ENCODE peak calls at places on chromosomes 6 and 20, in eight cellular contexts. V, W, L, K, T, J, E and A are unnamed samples.

GRCh38 chr6:51479296-51479695 is 608.1 kb downstream of the PKHD1 start:
- DNase-seq in V (no peak), W (no peak), L (no peak), K (no peak), T (no peak), J (no peak), E (no peak), A (no peak)

GRCh38 chr6:4185419-4185818 is 50.0 kb upstream of the ECI2 start:
- DNase-seq in V (no peak), W (no peak), L (no peak), K (no peak), T (no peak), J (no peak), E (no peak), A (no peak)

GRCh38 chr6:87794922-87795885 is 93.2 kb upstream of the AKIRIN2 start:
- DNase-seq in V (no peak), W (no peak), L (no peak), K (no peak), T (peak; percentile 12), J (no peak), E (no peak), A (no peak)

GRCh38 chr6:170234419-170234818 is 56.5 kb downstream of the DLL1 start:
- DNase-seq in V (no peak), W (no peak), L (peak; percentile 22), K (no peak), T (no peak), J (no peak), E (no peak), A (no peak)

GRCh38 chr6:74510878-74511277 is 695.0 kb downstream of the COL12A1 start:
- DNase-seq in V (no peak), W (peak; percentile 25), L (no peak), K (no peak), T (no peak), J (no peak), E (peak; percentile 15), A (no peak)

GRCh38 chr6:136477548-136477947 is 72.7 kb downstream of the MAP7 start:
- DNase-seq in V (no peak), W (no peak), L (no peak), K (no peak), T (no peak), J (no peak), E (no peak), A (no peak)

GRCh38 chr6:113626470-113626869 is 230.7 kb upstream of the MARCKS start:
- DNase-seq in V (no peak), W (no peak), L (no peak), K (no peak), T (no peak), J (no peak), E (no peak), A (no peak)

GRCh38 chr6:84362180-84362821 is 134.9 kb upstream of the CEP162 start:
- DNase-seq in V (no peak), W (no peak), L (no peak), K (no peak), T (no peak), J (no peak), E (no peak), A (no peak)

GRCh38 chr20:33569290-33570094 is 79.6 kb downstream of the CBFA2T2 start:
- DNase-seq in V (no peak), W (no peak), L (no peak), K (no peak), T (no peak), J (no peak), E (no peak), A (peak; percentile 43)

GRCh38 chr20:33570743-33571142 is 80.8 kb downstream of the CBFA2T2 start:
- DNase-seq in V (no peak), W (no peak), L (no peak), K (no peak), T (no peak), J (no peak), E (no peak), A (no peak)

GRCh38 chr20:33566781-33567603 is 77.1 kb downstream of the CBFA2T2 start:
- DNase-seq in V (no peak), W (no peak), L (no peak), K (no peak), T (no peak), J (no peak), E (no peak), A (no peak)

GRCh38 chr20:33568378-33569289 is 78.7 kb downstream of the CBFA2T2 start:
- DNase-seq in V (no peak), W (no peak), L (no peak), K (peak; percentile 25), T (no peak), J (peak; percentile 51), E (no peak), A (no peak)

DNA sequence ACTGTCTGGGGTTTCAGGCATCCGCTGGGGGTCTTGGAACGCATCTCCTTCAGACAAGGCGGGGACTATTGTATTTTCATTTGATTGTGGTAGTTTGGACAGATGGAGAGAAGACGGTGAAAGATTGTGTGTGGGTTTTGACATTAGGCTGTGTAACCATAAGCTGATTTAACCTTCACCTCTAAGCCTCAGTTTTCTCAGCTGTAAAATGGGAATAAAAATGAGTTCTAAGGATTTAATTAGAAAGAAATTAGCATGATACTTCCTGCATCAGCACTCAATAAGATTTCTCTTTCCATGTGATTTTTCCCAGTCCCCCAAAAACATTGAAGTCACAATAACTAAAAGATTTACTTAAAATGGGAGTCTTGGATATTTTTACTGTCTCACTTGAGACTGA is 78.1 kb downstream of the CBFA2T2 start:
- DNase-seq in V (no peak), W (no peak), L (no peak), K (no peak), T (no peak), J (no peak), E (no peak), A (no peak)
- H3K27ac ChIP-seq in V (no peak overlapping the region), W (no peak overlapping the region), L (no peak overlapping the region), K (no peak overlapping the region), T (no peak overlapping the region), J (peak overlapping the region; percentile 71), E (no peak overlapping the region), A (no peak overlapping the region)

DNA sequence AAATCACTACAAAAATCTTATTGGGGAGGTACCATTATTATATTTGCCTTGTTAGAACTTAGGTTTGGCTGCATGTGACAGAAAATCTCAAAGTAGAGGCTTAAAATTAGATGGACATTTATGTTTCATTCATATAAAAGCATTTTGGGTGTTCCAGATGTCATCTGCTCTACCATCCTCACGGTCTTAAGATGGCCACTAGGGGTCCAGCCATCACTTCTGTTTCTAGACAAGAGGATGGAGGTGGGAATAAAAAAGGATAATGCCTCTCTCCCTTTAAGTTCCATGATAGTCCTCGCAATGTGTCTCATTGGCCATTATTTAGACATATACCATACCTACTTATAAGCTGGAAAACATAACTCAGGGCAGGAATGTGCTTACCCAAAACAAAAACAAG is 929.5 kb downstream of the KIF16B start:
- DNase-seq in V (no peak), W (no peak), L (no peak), K (no peak), T (no peak), J (no peak), E (no peak), A (peak; percentile 18)
- TF ChIP-seq CTCF in V (no peak), W (peak; percentile 59), L (no peak), K (no peak), T (peak; percentile 47), J (peak; percentile 23), E (peak; percentile 32), A (peak; percentile 20)

GRCh38 chr6:79079425-79080130 is 1.5 kb upstream of the PHIP start:
- DNase-seq in V (no peak), W (no peak), L (no peak), K (no peak), T (no peak), J (no peak), E (peak; percentile 27), A (no peak)

GRCh38 chr6:79077680-79078056 is 386 bp downstream of the PHIP start:
- DNase-seq in V (peak; percentile 49), W (no peak), L (no peak), K (no peak), T (no peak), J (peak; percentile 21), E (no peak), A (peak; percentile 44)

GRCh38 chr6:79078057-79078969 is at the start of gene PHIP:
- DNase-seq in V (peak; percentile 92), W (peak; percentile 97), L (peak; percentile 98), K (peak; percentile 91), T (peak; percentile 89), J (peak; percentile 82), E (peak; percentile 98), A (peak; percentile 82)

GRCh38 chr6:79076160-79076559 is 1.9 kb downstream of the PHIP start:
- DNase-seq in V (no peak), W (no peak), L (no peak), K (no peak), T (no peak), J (no peak), E (peak; percentile 8), A (no peak)

GRCh38 chr6:79076881-79077641 is 993 bp downstream of the PHIP start:
- DNase-seq in V (peak; percentile 92), W (peak; percentile 96), L (peak; percentile 97), K (peak; percentile 84), T (peak; percentile 92), J (peak; percentile 81), E (peak; percentile 92), A (peak; percentile 78)
- H3K27ac ChIP-seq in V (peak overlapping the region; percentile 99), W (peak overlapping the region; percentile 88), L (peak overlapping the region; percentile 91), K (peak overlapping the region; percentile 100), T (peak overlapping the region; percentile 49), J (peak overlapping the region; percentile 98), E (peak overlapping the region; percentile 77), A (peak overlapping the region; percentile 92)

GRCh38 chr20:57269148-57269984 is 2.9 kb upstream of the BMP7 start:
- DNase-seq in V (no peak), W (no peak), L (no peak), K (no peak), T (no peak), J (no peak), E (no peak), A (no peak)

GRCh38 chr20:57267158-57267821 is 849 bp upstream of the BMP7 start:
- DNase-seq in V (no peak), W (no peak), L (no peak), K (no peak), T (no peak), J (no peak), E (no peak), A (no peak)

GRCh38 chr20:57268399-57269076 is 2.1 kb upstream of the BMP7 start:
- DNase-seq in V (no peak), W (no peak), L (peak; percentile 8), K (no peak), T (no peak), J (no peak), E (no peak), A (no peak)

GRCh38 chr20:57272883-57273282 is 6.4 kb upstream of the BMP7 start:
- DNase-seq in V (no peak), W (no peak), L (no peak), K (no peak), T (no peak), J (no peak), E (no peak), A (no peak)

DNA sequence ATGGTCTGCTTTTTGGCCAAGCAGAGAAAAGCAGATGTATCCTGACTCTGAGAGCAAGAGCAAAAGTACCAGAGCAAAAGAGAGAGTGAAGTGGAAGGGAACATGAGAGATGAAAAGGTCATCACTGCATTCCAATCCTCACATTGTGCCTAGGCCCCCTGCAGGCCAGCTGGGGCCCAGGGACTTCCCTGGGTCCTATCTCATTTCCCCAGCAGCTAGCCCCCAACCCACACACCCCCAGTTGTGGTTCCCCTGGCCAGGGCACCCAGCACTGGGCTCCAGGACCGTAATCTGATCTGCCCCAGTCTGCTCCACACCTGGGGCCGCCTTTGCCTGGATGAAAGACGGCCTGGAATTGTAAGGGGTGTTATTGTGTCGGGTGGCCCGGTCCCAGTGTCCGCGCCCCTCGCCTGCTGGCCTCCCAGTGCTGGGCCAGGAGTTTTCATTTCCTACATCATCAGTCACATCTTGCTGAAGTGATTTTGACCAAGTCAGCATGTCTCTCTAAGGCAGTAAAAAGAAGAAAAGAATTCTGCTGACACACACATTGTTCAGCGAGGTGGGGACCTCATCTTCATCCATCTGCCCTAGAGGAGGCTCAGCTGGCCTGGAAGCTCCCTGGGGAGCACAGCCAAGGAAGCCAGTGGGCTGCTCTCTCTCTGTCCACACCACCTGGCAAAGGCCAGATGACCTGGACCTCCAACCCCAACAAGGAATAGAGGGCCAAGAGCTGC is 3.9 kb upstream of the BMP7 start:
- DNase-seq in V (no peak), W (no peak), L (no peak), K (no peak), T (no peak), J (no peak), E (no peak), A (no peak)
- TF ChIP-seq CTCF in V (no peak), W (no peak), L (no peak), K (no peak), T (no peak), J (no peak), E (no peak), A (no peak)